ENCODE peak calls at places on chromosomes 7 and 10, in four cellular contexts. M, E, O and T are unnamed samples.

GRCh38 chr7:149722356-149722957 is 50.9 kb downstream of the ZNF467 start:
- DNase-seq in M (no peak), E (no peak), O (no peak), T (no peak)

GRCh38 chr7:136868496-136869005 is at the start of gene CHRM2:
- DNase-seq in M (no peak), E (no peak), O (no peak), T (no peak)

GRCh38 chr7:140231779-140232491 is 55.2 kb upstream of the KDM7A start:
- DNase-seq in M (no peak), E (no peak), O (peak; percentile 69), T (peak; percentile 36)

GRCh38 chr7:98107313-98107691 is 640 bp downstream of the LMTK2 start:
- DNase-seq in M (peak; percentile 12), E (no peak), O (peak; percentile 60), T (peak; percentile 41)

GRCh38 chr10:104548090-104548489 is 93.0 kb upstream of the SORCS3 start:
- DNase-seq in M (no peak), E (no peak), O (no peak), T (no peak)

GRCh38 chr7:34042406-34042805 is 137.1 kb downstream of the BMPER start:
- DNase-seq in M (no peak), E (no peak), O (no peak), T (no peak)

GRCh38 chr7:74289660-74290589 is 718 bp downstream of the CLIP2 start:
- DNase-seq in M (peak; percentile 33), E (peak; percentile 19), O (peak; percentile 80), T (peak; percentile 5)

GRCh38 chr10:49377256-49377655 is 18.6 kb downstream of the DRGX start:
- DNase-seq in M (no peak), E (no peak), O (no peak), T (no peak)

GRCh38 chr10:66680886-66681285 is 244.9 kb upstream of the LRRTM3 start:
- DNase-seq in M (no peak), E (no peak), O (no peak), T (no peak)

GRCh38 chr10:60728056-60728455 is 50.2 kb upstream of the CDK1 start:
- DNase-seq in M (no peak), E (peak; percentile 73), O (no peak), T (no peak)

GRCh38 chr7:39624202-39624807 is 933 bp downstream of the RALA start:
- DNase-seq in M (no peak), E (no peak), O (no peak), T (no peak)

GRCh38 chr7:30029696-30030095 is 1.5 kb downstream of the PLEKHA8 start:
- DNase-seq in M (no peak), E (no peak), O (no peak), T (peak; percentile 22)

GRCh38 chr10:72261323-72262018 is 12.3 kb upstream of the DDIT4 start:
- DNase-seq in M (no peak), E (no peak), O (no peak), T (peak; percentile 38)

GRCh38 chr7:135853499-135853898 is 104.9 kb upstream of the FAM180A start:
- DNase-seq in M (no peak), E (no peak), O (no peak), T (no peak)

GRCh38 chr7:94393251-94393758 is 1.4 kb upstream of the COL1A2 start:
- DNase-seq in M (no peak), E (no peak), O (no peak), T (no peak)

GRCh38 chr7:140586517-140586916 is 54.1 kb downstream of the DENND2A start:
- DNase-seq in M (no peak), E (no peak), O (no peak), T (no peak)

GRCh38 chr7:34247468-34247867 is 342.1 kb downstream of the BMPER start:
- DNase-seq in M (no peak), E (no peak), O (no peak), T (no peak)

GRCh38 chr7:45053941-45054340 is 34.8 kb downstream of the NACAD start:
- DNase-seq in M (no peak), E (no peak), O (no peak), T (no peak)

GRCh38 chr7:27099839-27100225 is 2.7 kb downstream of the HOXA2 start:
- DNase-seq in M (no peak), E (no peak), O (no peak), T (no peak)

GRCh38 chr10:94358480-94358879 is 4.3 kb downstream of the NOC3L start:
- DNase-seq in M (no peak), E (no peak), O (no peak), T (no peak)

GRCh38 chr7:1151156-1151555 is 8.8 kb downstream of the ZFAND2A start:
- DNase-seq in M (no peak), E (no peak), O (peak; percentile 49), T (no peak)